ENCODE peak calls at places on chromosomes 4 and X, in five cellular contexts. P, X, C, L and V are unnamed samples. For H3K4me1, the result is how much of the 10 kb centered on the place peaks cover.

GRCh38 chrX:138748480-138748879 is 37.0 kb upstream of the FGF13 start:
- DNase-seq in P (no peak), X (no peak), C (no peak), L (no peak), V (no peak)

GRCh38 chr4:105548483-105548882 is 3.9 kb upstream of the ARHGEF38 start:
- DNase-seq in P (no peak), X (no peak), C (no peak), L (no peak), V (no peak)

GRCh38 chr4:124167602-124168001 is 544.9 kb downstream of the ANKRD50 start:
- DNase-seq in P (no peak), X (no peak), C (no peak), L (peak), V (no peak)

GRCh38 chrX:40855932-40856515 is 120.7 kb upstream of the MED14 start:
- DNase-seq in P (no peak), X (no peak), C (no peak), L (no peak), V (no peak)

GRCh38 chrX:72620550-72621145 is 48.0 kb upstream of the HDAC8 start:
- DNase-seq in P (peak), X (no peak), C (peak), L (no peak), V (peak)

GRCh38 chr4:15654556-15655222 is 468 bp downstream of the FBXL5 start:
- DNase-seq in P (peak), X (peak), C (peak), L (peak), V (peak)

GRCh38 chrX:318068-318738 is 393 bp downstream of the GTPBP6 start:
- DNase-seq in P (peak), X (peak), C (peak), L (peak), V (peak)

GRCh38 chr4:147396105-147396504 is 84.8 kb upstream of the EDNRA start:
- DNase-seq in P (no peak), X (no peak), C (no peak), L (no peak), V (no peak)

GRCh38 chr4:128565565-128566186 is 243.8 kb upstream of the JADE1 start:
- DNase-seq in P (no peak), X (no peak), C (peak), L (peak), V (peak)

GRCh38 chrX:71992711-71993110 is 82.1 kb downstream of the NHSL2 start:
- DNase-seq in P (no peak), X (no peak), C (no peak), L (no peak), V (no peak)

GRCh38 chrX:42025861-42026260 is 102.5 kb upstream of the CASK start:
- DNase-seq in P (no peak), X (no peak), C (no peak), L (no peak), V (no peak)

GRCh38 chr4:97159625-97160024 is 983.7 kb downstream of the STPG2 start:
- DNase-seq in P (no peak), X (no peak), C (no peak), L (no peak), V (no peak)

GRCh38 chr4:46648088-46648744 is 258.3 kb upstream of the GABRA2 start:
- DNase-seq in P (no peak), X (no peak), C (peak), L (no peak), V (peak)

GRCh38 chr4:5812506-5813229 is 80.2 kb downstream of the CRMP1 start:
- DNase-seq in P (no peak), X (no peak), C (peak), L (no peak), V (no peak)

GRCh38 chr4:124806403-124806802 is 93.9 kb upstream of the ANKRD50 start:
- DNase-seq in P (no peak), X (no peak), C (no peak), L (no peak), V (no peak)

GRCh38 chr4:113437124-113437523 is 324.4 kb downstream of the CAMK2D start:
- DNase-seq in P (no peak), X (no peak), C (no peak), L (no peak), V (no peak)

GRCh38 chr4:83440148-83440814 is 15.3 kb downstream of the HELQ start:
- DNase-seq in P (no peak), X (no peak), C (no peak), L (no peak), V (no peak)

GRCh38 chrX:40495659-40496058 is 85.1 kb upstream of the ATP6AP2 start:
- DNase-seq in P (no peak), X (no peak), C (no peak), L (no peak), V (no peak)

GRCh38 chr4:3489451-3489962 is 26.4 kb downstream of the DOK7 start:
- DNase-seq in P (no peak), X (no peak), C (no peak), L (no peak), V (no peak)

GRCh38 chr4:142645478-142646108 is 200.5 kb downstream of the INPP4B start:
- DNase-seq in P (no peak), X (no peak), C (no peak), L (no peak), V (no peak)

GRCh38 chr4:76546282-76547166 is 111.5 kb downstream of the SHROOM3 start:
- DNase-seq in P (peak), X (no peak), C (no peak), L (no peak), V (peak)

GRCh38 chr4:27770895-27771294 is 910.3 kb downstream of the STIM2 start:
- DNase-seq in P (no peak), X (no peak), C (no peak), L (no peak), V (no peak)

GRCh38 chr4:40240040-40240653 is 43.3 kb downstream of the RHOH start:
- DNase-seq in P (no peak), X (no peak), C (peak), L (no peak), V (no peak)

GRCh38 chrX:79477691-79478090 is 110.6 kb upstream of the ITM2A start:
- DNase-seq in P (no peak), X (no peak), C (no peak), L (no peak), V (no peak)

GRCh38 chrX:65677954-65678469 is 10.6 kb downstream of the MSN start:
- DNase-seq in P (no peak), X (no peak), C (no peak), L (no peak), V (peak)

GRCh38 chr4:10960386-10960785 is 275.8 kb upstream of the CLNK start:
- DNase-seq in P (no peak), X (no peak), C (no peak), L (no peak), V (no peak)

GRCh38 chr4:46123872-46124755 is at the start of gene GABRG1:
- DNase-seq in P (peak), X (no peak), C (no peak), L (no peak), V (no peak)

GRCh38 chr4:7134737-7135388 is 57.5 kb upstream of the SORCS2 start:
- DNase-seq in P (no peak), X (no peak), C (peak), L (peak), V (peak)

GRCh38 chrX:6024204-6024603 is 204.5 kb downstream of the NLGN4X start:
- DNase-seq in P (no peak), X (no peak), C (no peak), L (no peak), V (no peak)

GRCh38 chr4:38387348-38387747 is 276.7 kb upstream of the KLF3 start:
- DNase-seq in P (peak), X (no peak), C (peak), L (no peak), V (peak)

GRCh38 chr4:6781561-6781960 is 966 bp upstream of the KIAA0232 start:
- DNase-seq in P (no peak), X (no peak), C (peak), L (no peak), V (no peak)

GRCh38 chr4:25938251-25939186 is 24.5 kb downstream of the SMIM20 start:
- DNase-seq in P (no peak), X (no peak), C (no peak), L (no peak), V (peak)

GRCh38 chr4:168486961-168487820 is 6.9 kb upstream of the DDX60L start:
- DNase-seq in P (no peak), X (no peak), C (no peak), L (no peak), V (no peak)

GRCh38 chrX:118948270-118948669 is 26.1 kb upstream of the LONRF3 start:
- DNase-seq in P (no peak), X (no peak), C (no peak), L (no peak), V (no peak)

GRCh38 chr4:32010221-32010620 is 1290.1 kb downstream of the PCDH7 start:
- DNase-seq in P (no peak), X (no peak), C (no peak), L (no peak), V (no peak)

GRCh38 chr4:88752754-88753153 is 55.1 kb upstream of the NAP1L5 start:
- DNase-seq in P (no peak), X (no peak), C (no peak), L (no peak), V (peak)

GRCh38 chr4:7183161-7183560 is 9.2 kb upstream of the SORCS2 start:
- DNase-seq in P (no peak), X (no peak), C (peak), L (no peak), V (no peak)

GRCh38 chr4:16897351-16897750 is 1.1 kb downstream of the LDB2 start:
- DNase-seq in P (no peak), X (no peak), C (no peak), L (no peak), V (no peak)

GRCh38 chr4:168318266-168318895 is at the start of gene DDX60:
- DNase-seq in P (peak), X (peak), C (peak), L (peak), V (peak)

GRCh38 chr4:66565796-66566195 is 895.5 kb upstream of the EPHA5 start:
- DNase-seq in P (no peak), X (no peak), C (no peak), L (no peak), V (no peak)

DNA sequence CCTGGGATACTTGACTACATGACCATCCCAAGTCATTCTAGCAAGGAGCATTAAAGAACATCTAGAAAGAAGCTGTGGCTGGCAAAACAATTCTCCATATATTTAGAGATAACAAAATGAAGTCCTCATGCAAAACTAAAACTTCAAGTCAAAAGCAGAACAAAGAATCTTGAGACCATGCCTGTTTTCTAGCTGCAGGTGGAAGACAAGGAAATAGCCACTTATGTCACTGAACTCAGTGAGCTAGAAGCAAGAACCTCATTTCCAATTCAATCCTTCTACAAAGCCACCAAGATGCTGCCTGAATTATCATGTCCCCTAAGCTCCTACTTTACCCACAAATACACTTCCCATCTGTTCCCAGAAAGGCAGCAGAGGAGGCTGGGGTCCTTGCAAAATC is 13.8 kb downstream of the USP46 start:
- DNase-seq in P (no peak), X (no peak), C (no peak), L (no peak), V (no peak)
- H3K4me1 ChIP-seq in P (under half), X (under half), C (under half), L (half or more), V (under half)

DNA sequence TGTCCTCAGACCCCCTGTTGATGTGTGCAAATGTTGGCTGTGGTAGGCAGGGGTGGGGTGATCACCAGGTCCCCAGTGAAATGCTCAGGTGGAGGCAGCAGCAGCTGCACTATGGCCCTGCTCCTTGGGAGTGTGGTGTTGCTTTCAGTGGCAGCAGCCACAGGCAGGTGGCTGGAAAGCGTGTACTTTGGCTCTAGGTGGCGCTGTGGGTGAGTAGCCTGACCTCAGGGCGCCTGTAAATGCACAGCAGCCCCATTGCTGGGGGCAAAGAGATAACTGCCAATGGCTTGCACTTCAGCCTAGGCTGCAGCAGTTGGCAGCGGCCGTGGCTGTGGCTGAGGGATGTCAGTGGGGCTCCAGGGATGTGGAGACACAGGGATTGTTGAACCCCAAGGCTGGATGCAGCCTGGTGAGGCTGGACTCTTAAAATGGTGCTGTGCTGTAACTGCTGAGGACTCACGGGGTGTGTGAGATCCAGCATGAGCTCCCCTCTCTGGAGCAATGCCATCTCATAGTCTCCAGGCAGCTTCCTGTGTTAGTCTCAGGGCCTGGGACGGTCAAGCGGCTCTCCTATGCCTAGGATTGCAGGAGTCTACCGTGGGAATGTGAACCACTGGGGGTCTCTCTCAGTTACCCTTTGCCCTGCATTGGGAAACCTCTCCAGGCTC is 421.7 kb upstream of the HTR2C start:
- DNase-seq in P (no peak), X (peak), C (no peak), L (no peak), V (no peak)
- TF ChIP-seq CTCF in P (no peak), X (no peak), C (no peak), L (no peak), V (no peak)

GRCh38 chr4:94455081-94455480 is 3.3 kb downstream of the PDLIM5 start:
- DNase-seq in P (peak), X (peak), C (peak), L (no peak), V (peak)

GRCh38 chr4:94454405-94454804 is 2.7 kb downstream of the PDLIM5 start:
- DNase-seq in P (no peak), X (no peak), C (no peak), L (no peak), V (no peak)

GRCh38 chr4:94459462-94460161 is 7.9 kb downstream of the PDLIM5 start:
- DNase-seq in P (no peak), X (no peak), C (no peak), L (no peak), V (no peak)

GRCh38 chr4:94458682-94459081 is 6.9 kb downstream of the PDLIM5 start:
- DNase-seq in P (no peak), X (no peak), C (no peak), L (no peak), V (no peak)

DNA sequence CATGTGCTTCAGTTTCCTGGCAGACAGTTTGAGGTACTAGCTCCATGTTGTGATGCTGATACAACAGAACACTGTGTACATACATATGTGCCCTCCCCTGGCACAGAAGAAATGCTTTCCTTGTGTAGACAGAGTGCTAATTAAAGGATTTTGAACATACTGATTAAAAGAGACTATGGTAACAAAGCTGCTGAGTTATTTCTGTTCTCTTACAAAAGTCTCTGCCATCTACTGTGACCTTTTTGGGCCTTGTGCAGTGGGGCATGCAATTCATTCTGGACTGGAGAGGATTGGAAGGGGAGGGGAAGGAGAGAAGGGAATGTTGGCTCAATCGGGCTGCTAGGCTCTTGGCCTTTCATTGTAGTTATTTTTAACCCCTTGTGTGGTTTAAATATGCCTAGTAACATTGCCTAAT is 6.0 kb downstream of the PDLIM5 start:
- DNase-seq in P (no peak), X (no peak), C (no peak), L (no peak), V (no peak)
- H3K4me1 ChIP-seq in P (under half), X (half or more), C (half or more), L (under half), V (half or more)

GRCh38 chr4:20761826-20762225 is 61.6 kb downstream of the PACRGL start:
- DNase-seq in P (no peak), X (no peak), C (no peak), L (no peak), V (no peak)

GRCh38 chr4:20764353-20764752 is 64.1 kb downstream of the PACRGL start:
- DNase-seq in P (no peak), X (no peak), C (no peak), L (no peak), V (no peak)

GRCh38 chr4:20754091-20754490 is 53.8 kb downstream of the PACRGL start:
- DNase-seq in P (no peak), X (no peak), C (no peak), L (no peak), V (no peak)

GRCh38 chr4:20761382-20761781 is 61.1 kb downstream of the PACRGL start:
- DNase-seq in P (no peak), X (no peak), C (no peak), L (no peak), V (peak)

DNA sequence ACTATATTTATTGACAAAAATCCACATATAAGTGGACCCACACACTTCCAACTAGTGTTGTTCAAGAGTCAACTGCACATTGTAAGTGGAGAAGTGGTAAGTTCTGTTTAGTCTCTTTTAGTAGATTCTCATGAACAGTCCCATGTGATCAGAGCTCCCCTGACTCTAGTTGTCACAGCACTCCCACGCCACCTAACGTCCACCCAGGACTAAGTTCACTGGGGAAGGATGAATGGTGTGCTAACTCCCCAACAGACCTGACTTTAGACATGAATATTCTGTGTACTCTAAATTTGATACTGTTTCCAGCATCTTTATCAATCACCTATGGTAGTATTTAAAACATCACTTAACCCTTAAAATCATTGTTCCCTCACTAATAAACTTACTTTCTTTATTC is 59.8 kb downstream of the PACRGL start:
- DNase-seq in P (no peak), X (no peak), C (no peak), L (no peak), V (no peak)
- TF ChIP-seq CTCF in P (no peak), X (no peak), C (no peak), L (no peak), V (no peak)

GRCh38 chr4:2261853-2262144 is at the start of gene MXD4:
- DNase-seq in P (no peak), X (no peak), C (no peak), L (no peak), V (no peak)
- H3K4me1 ChIP-seq in P (half or more), X (under half), C (half or more), L (half or more), V (half or more)